ENCODE peak calls at places on chromosomes 4 and X, in six cellular contexts. T is activated naive CD8-positive, alpha-beta T cell treated with anti-CD3 and anti-CD28 coated beads, Interleukin-2, amount 50 U/mL, for 24 hours; S is HS-5; P is activated CD4-positive, alpha-beta T cell treated with anti-CD3 and anti-CD28 coated beads, Interleukin-2, amount 50 U/mL, for 1 hour; K is amniotic stem cell; M is bronchial epithelial cell. G is an unnamed sample.

GRCh38 chr4:41209187-41209586 is 5.2 kb downstream of the APBB2 start:
- DNase-seq in T (no peak), S (no peak), P (no peak), K (no peak), M (no peak), G (no peak)

GRCh38 chr4:113069212-113069892 is 19.9 kb downstream of the ANK2 start:
- DNase-seq in T (no peak), S (no peak), P (no peak), K (no peak), M (peak; percentile 33), G (no peak)

GRCh38 chr4:74042681-74043080 is 4.2 kb upstream of the CXCL3 start:
- DNase-seq in T (no peak), S (no peak), P (no peak), K (no peak), M (no peak), G (no peak)

GRCh38 chr4:88341227-88342192 is 37.1 kb upstream of the HERC6 start:
- DNase-seq in T (no peak), S (peak; percentile 80), P (no peak), K (peak; percentile 27), M (peak; percentile 88), G (no peak)

GRCh38 chr4:40908702-40909362 is 159.1 kb downstream of the NSUN7 start:
- DNase-seq in T (peak; percentile 72), S (no peak), P (peak; percentile 56), K (peak; percentile 52), M (peak; percentile 68), G (peak; percentile 85)

GRCh38 chr4:6781561-6781960 is 966 bp upstream of the KIAA0232 start:
- DNase-seq in T (no peak), S (no peak), P (no peak), K (no peak), M (no peak), G (no peak)

GRCh38 chr4:183960912-183961569 is 55.9 kb downstream of the STOX2 start:
- DNase-seq in T (no peak), S (no peak), P (no peak), K (no peak), M (no peak), G (no peak)

GRCh38 chr4:180827193-180827592 is 1416.0 kb upstream of the TENM3 start:
- DNase-seq in T (no peak), S (peak; percentile 13), P (no peak), K (no peak), M (no peak), G (no peak)

GRCh38 chrX:12877386-12877785 is 10.5 kb downstream of the TLR7 start:
- DNase-seq in T (no peak), S (no peak), P (no peak), K (no peak), M (no peak), G (no peak)

GRCh38 chr4:94892051-94892450 is 134.3 kb downstream of the BMPR1B start:
- DNase-seq in T (no peak), S (no peak), P (no peak), K (no peak), M (no peak), G (no peak)

GRCh38 chr4:8144359-8144758 is 14.3 kb downstream of the ABLIM2 start:
- DNase-seq in T (no peak), S (no peak), P (no peak), K (no peak), M (no peak), G (no peak)

GRCh38 chr4:81622474-81623198 is 150.9 kb upstream of the RASGEF1B start:
- DNase-seq in T (no peak), S (no peak), P (no peak), K (no peak), M (no peak), G (no peak)

GRCh38 chr4:85527815-85528214 is 52.9 kb downstream of the ARHGAP24 start:
- DNase-seq in T (no peak), S (no peak), P (no peak), K (no peak), M (no peak), G (no peak)

GRCh38 chr4:10006236-10006603 is 15.1 kb downstream of the SLC2A9 start:
- DNase-seq in T (no peak), S (no peak), P (no peak), K (no peak), M (peak; percentile 94), G (no peak)

GRCh38 chrX:112211459-112211858 is 128.9 kb upstream of the TRPC5 start:
- DNase-seq in T (no peak), S (peak; percentile 20), P (no peak), K (no peak), M (peak; percentile 1), G (no peak)

GRCh38 chr4:170193496-170193895 is 103.7 kb upstream of the AADAT start:
- DNase-seq in T (no peak), S (no peak), P (no peak), K (no peak), M (peak; percentile 48), G (no peak)

GRCh38 chr4:7156273-7157139 is 35.8 kb upstream of the SORCS2 start:
- DNase-seq in T (no peak), S (no peak), P (no peak), K (no peak), M (no peak), G (no peak)

GRCh38 chr4:142265946-142266345 is 580.2 kb downstream of the INPP4B start:
- DNase-seq in T (no peak), S (no peak), P (no peak), K (no peak), M (no peak), G (no peak)

GRCh38 chr4:169557061-169557636 is 55.2 kb downstream of the NEK1 start:
- DNase-seq in T (no peak), S (peak; percentile 19), P (no peak), K (no peak), M (no peak), G (no peak)

GRCh38 chr4:25970241-25970675 is 56.2 kb downstream of the SMIM20 start:
- DNase-seq in T (no peak), S (no peak), P (no peak), K (no peak), M (peak; percentile 23), G (peak; percentile 46)

GRCh38 chr4:80202784-80203553 is 5.7 kb downstream of the PRDM8 start:
- DNase-seq in T (peak; percentile 53), S (no peak), P (peak; percentile 57), K (no peak), M (no peak), G (peak; percentile 59)

GRCh38 chrX:13254076-13254785 is 65.6 kb downstream of the ATXN3L start:
- DNase-seq in T (no peak), S (no peak), P (no peak), K (no peak), M (peak; percentile 63), G (no peak)

GRCh38 chr4:173503330-173504180 is 26.5 kb downstream of the HAND2 start:
- DNase-seq in T (no peak), S (no peak), P (no peak), K (no peak), M (no peak), G (no peak)

GRCh38 chrX:108186811-108187210 is 95.2 kb downstream of the ATG4A start:
- DNase-seq in T (no peak), S (peak; percentile 56), P (no peak), K (no peak), M (peak; percentile 89), G (no peak)

GRCh38 chrX:119272882-119273806 is 37.1 kb downstream of the PGRMC1 start:
- DNase-seq in T (peak; percentile 47), S (no peak), P (peak; percentile 38), K (no peak), M (peak; percentile 50), G (peak; percentile 47)

GRCh38 chrX:12970691-12971202 is 4.2 kb upstream of the TMSB4X start:
- DNase-seq in T (no peak), S (no peak), P (peak; percentile 48), K (no peak), M (no peak), G (no peak)

GRCh38 chr4:8762951-8763735 is 108.5 kb downstream of the HMX1 start:
- DNase-seq in T (no peak), S (no peak), P (no peak), K (no peak), M (no peak), G (no peak)

GRCh38 chr4:84957509-84958420 is 8.7 kb downstream of the WDFY3 start:
- DNase-seq in T (no peak), S (no peak), P (no peak), K (no peak), M (no peak), G (no peak)

GRCh38 chr4:13511101-13511500 is 27.0 kb upstream of the RAB28 start:
- DNase-seq in T (no peak), S (no peak), P (no peak), K (no peak), M (peak; percentile 5), G (no peak)

GRCh38 chr4:90002406-90003040 is 107.9 kb downstream of the MMRN1 start:
- DNase-seq in T (no peak), S (no peak), P (no peak), K (no peak), M (no peak), G (no peak)

GRCh38 chr4:7358100-7358735 is 76.5 kb downstream of the PSAPL1 start:
- DNase-seq in T (no peak), S (peak; percentile 98), P (no peak), K (peak; percentile 76), M (peak; percentile 76), G (no peak)

GRCh38 chr4:150207871-150208270 is 129.6 kb downstream of the DCLK2 start:
- DNase-seq in T (no peak), S (no peak), P (no peak), K (no peak), M (no peak), G (no peak)

G was measured in GM13976.